ENCODE peak calls at places on chromosomes 13 and 19, in four cellular contexts. W is PC-3; H is cardiac muscle cell; T is CD8-positive, alpha-beta T cell. Z is an unnamed sample. For H3K4me1, the result is how much of the 10 kb centered on the place peaks cover.

GRCh38 chr19:39238944-39239343 is 5.9 kb downstream of the IFNL3 start:
- DNase-seq in W (no peak), H (no peak), T (no peak), Z (no peak)

GRCh38 chr19:30870861-30871260 is 478.4 kb downstream of the TSHZ3 start:
- DNase-seq in W (no peak), H (peak), T (no peak), Z (peak)

GRCh38 chr13:75383064-75383715 is 98.8 kb downstream of the TBC1D4 start:
- DNase-seq in W (no peak), H (no peak), T (no peak), Z (no peak)

GRCh38 chr19:34357431-34357830 is 7.6 kb upstream of the GPI start:
- DNase-seq in W (no peak), H (no peak), T (no peak), Z (no peak)

GRCh38 chr19:54114340-54114826 is 1.1 kb downstream of the TFPT start:
- DNase-seq in W (peak), H (no peak), T (peak), Z (no peak)

GRCh38 chr13:21426238-21426637 is 32.9 kb downstream of the ZDHHC20 start:
- DNase-seq in W (no peak), H (no peak), T (no peak), Z (no peak)

GRCh38 chr13:44142911-44143665 is 230.5 kb upstream of the SERP2 start:
- DNase-seq in W (peak), H (no peak), T (no peak), Z (no peak)

GRCh38 chr19:47663911-47664771 is 49.1 kb upstream of the EHD2 start:
- DNase-seq in W (peak), H (peak), T (no peak), Z (no peak)

GRCh38 chr13:51154029-51154555 is 43.0 kb upstream of the C13orf42 start:
- DNase-seq in W (no peak), H (no peak), T (no peak), Z (no peak)

GRCh38 chr19:16315825-16316505 is 8.7 kb upstream of the KLF2 start:
- DNase-seq in W (peak), H (peak), T (no peak), Z (peak)

GRCh38 chr13:107586216-107586615 is 629.1 kb downstream of the LIG4 start:
- DNase-seq in W (no peak), H (no peak), T (no peak), Z (no peak)

GRCh38 chr19:9354651-9355050 is 8.2 kb upstream of the ZNF177 start:
- DNase-seq in W (no peak), H (no peak), T (no peak), Z (no peak)

GRCh38 chr13:110062077-110062776 is 244.7 kb downstream of the COL4A1 start:
- DNase-seq in W (peak), H (no peak), T (no peak), Z (no peak)

GRCh38 chr19:45863840-45864628 is at the start of gene FOXA3:
- DNase-seq in W (peak), H (peak), T (peak), Z (peak)

GRCh38 chr13:50419896-50420295 is 404.7 kb downstream of the KCNRG start:
- DNase-seq in W (no peak), H (no peak), T (no peak), Z (no peak)

GRCh38 chr13:48562296-48563066 is 29.6 kb upstream of the RCBTB2 start:
- DNase-seq in W (peak), H (no peak), T (peak), Z (no peak)

GRCh38 chr13:113351514-113352026 is 12.4 kb downstream of the GRTP1 start:
- DNase-seq in W (no peak), H (no peak), T (no peak), Z (peak)

GRCh38 chr13:49652691-49653305 is 24.5 kb downstream of the ARL11 start:
- DNase-seq in W (peak), H (peak), T (no peak), Z (peak)

GRCh38 chr13:41655997-41656396 is 198.6 kb downstream of the RGCC start:
- DNase-seq in W (no peak), H (no peak), T (no peak), Z (no peak)

GRCh38 chr13:94138831-94139230 is 340.7 kb downstream of the DCT start:
- DNase-seq in W (no peak), H (no peak), T (no peak), Z (no peak)

GRCh38 chr13:76890036-76890435 is 3.8 kb upstream of the KCTD12 start:
- DNase-seq in W (peak), H (no peak), T (no peak), Z (no peak)

GRCh38 chr13:67623630-67624029 is 393.5 kb upstream of the PCDH9 start:
- DNase-seq in W (no peak), H (no peak), T (no peak), Z (no peak)

GRCh38 chr13:100019780-100020356 is 38.3 kb downstream of the ZIC2 start:
- DNase-seq in W (no peak), H (no peak), T (no peak), Z (no peak)

GRCh38 chr13:73898899-73899298 is 235.3 kb downstream of the KLF12 start:
- DNase-seq in W (no peak), H (no peak), T (no peak), Z (no peak)

GRCh38 chr13:28401303-28402056 is 93.4 kb downstream of the FLT1 start:
- DNase-seq in W (peak), H (no peak), T (no peak), Z (no peak)

GRCh38 chr13:51333826-51334225 is 5.7 kb upstream of the SERPINE3 start:
- DNase-seq in W (no peak), H (no peak), T (no peak), Z (no peak)

GRCh38 chr13:108779308-108779707 is 149.9 kb downstream of the MYO16 start:
- DNase-seq in W (no peak), H (no peak), T (no peak), Z (no peak)

GRCh38 chr19:39223703-39224279 is 19.7 kb upstream of the SYCN start:
- DNase-seq in W (peak), H (peak), T (no peak), Z (peak)

GRCh38 chr19:49114630-49115363 is 627 bp downstream of the LIN7B start:
- DNase-seq in W (no peak), H (peak), T (peak), Z (peak)

GRCh38 chr13:98108330-98108729 is 34.6 kb upstream of the FARP1 start:
- DNase-seq in W (no peak), H (no peak), T (no peak), Z (no peak)

GRCh38 chr13:74644239-74644638 is 510.0 kb upstream of the KLF12 start:
- DNase-seq in W (no peak), H (no peak), T (no peak), Z (no peak)

GRCh38 chr19:48644355-48644754 is 1.6 kb downstream of the CA11 start:
- DNase-seq in W (no peak), H (no peak), T (no peak), Z (no peak)

GRCh38 chr19:17243854-17244617 is 1.7 kb downstream of the NR2F6 start:
- DNase-seq in W (peak), H (peak), T (no peak), Z (peak)

GRCh38 chr13:86757236-86757978 is 913.8 kb upstream of the SLITRK5 start:
- DNase-seq in W (peak), H (no peak), T (peak), Z (no peak)

GRCh38 chr13:33435207-33435606 is 149.7 kb upstream of the STARD13 start:
- DNase-seq in W (no peak), H (no peak), T (no peak), Z (no peak)

DNA sequence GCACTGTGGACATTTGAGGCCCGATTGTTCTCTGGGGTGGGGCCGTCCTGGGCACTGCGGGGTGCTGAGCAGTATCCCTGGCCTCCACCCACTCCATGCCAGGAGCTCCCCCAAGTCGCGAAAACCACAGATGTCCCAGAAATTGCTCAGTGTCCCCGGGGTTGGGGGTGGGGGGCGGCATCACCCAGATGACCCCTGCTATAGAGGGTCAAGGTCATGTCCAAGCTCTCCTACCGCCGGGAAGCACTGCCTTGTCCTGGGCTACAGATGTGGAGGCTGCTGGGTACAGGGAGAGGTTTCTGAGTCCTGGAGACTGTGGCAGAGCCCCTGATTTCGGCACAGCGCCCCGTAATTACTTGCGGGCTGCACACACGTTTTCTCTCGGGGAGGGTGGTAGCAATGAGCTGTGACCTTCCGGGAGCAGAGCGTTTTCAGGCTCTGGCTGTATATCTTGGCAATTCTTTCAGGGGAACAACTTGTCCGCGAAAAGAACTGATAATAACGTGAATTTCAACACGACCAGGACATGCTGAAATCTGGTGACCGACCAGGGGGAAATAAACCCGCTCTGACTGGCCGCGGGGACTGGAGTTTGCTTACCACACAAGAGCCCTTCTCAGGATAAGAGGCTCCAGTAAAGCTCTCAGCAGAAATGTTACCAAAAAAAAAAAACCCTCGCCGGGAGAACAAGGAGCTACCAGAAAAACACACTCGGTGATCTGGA is 68.1 kb downstream of the GNG7 start:
- DNase-seq in W (no peak), H (peak), T (no peak), Z (no peak)
- H3K4me1 ChIP-seq in W (under half), H (under half), T (under half), Z (under half)

GRCh38 chr19:35869327-35870123 is 1.2 kb downstream of the APLP1 start:
- DNase-seq in W (peak), H (peak), T (peak), Z (peak)
- H3K4me3 ChIP-seq in W (peak), H (peak), T (peak), Z (peak)

GRCh38 chr13:26785845-26786630 is 25.5 kb upstream of the GPR12 start:
- DNase-seq in W (no peak), H (no peak), T (peak), Z (peak)
- H3K27ac ChIP-seq in W (no peak), H (no peak), T (peak), Z (no peak)

DNA sequence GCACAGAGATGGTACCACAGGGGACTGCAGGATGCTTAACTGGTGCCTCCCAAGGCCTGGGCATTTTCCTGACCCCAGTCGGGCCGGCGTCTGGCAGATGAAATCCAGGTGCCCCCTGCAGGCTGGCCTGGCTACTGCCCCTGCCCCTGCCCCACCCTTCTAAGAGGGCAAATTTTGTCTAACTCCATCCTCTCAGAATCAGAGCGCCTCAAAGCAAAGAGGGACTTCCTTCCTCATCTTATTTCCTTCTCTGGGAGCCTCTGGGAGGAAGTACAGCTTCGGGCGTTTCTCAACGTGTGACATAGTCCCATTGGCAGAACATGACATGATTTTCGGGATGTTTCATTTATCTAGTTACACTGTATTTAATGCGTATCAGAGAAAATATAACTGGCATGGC is 2.7 kb downstream of the PRKACA start:
- DNase-seq in W (peak), H (peak), T (peak), Z (peak)
- H3K4me1 ChIP-seq in W (under half), H (under half), T (under half), Z (under half)

GRCh38 chr19:41089955-41090354 is 1.7 kb downstream of the CYP2A13 start:
- DNase-seq in W (no peak), H (no peak), T (no peak), Z (no peak)
- H3K4me3 ChIP-seq in W (no peak), H (no peak), T (no peak), Z (no peak)

GRCh38 chr19:4638828-4639530 is at the start of gene TNFAIP8L1:
- DNase-seq in W (peak), H (peak), T (peak), Z (peak)

GRCh38 chr19:4635763-4636135 is 3.6 kb upstream of the TNFAIP8L1 start:
- DNase-seq in W (no peak), H (no peak), T (no peak), Z (peak)

GRCh38 chr19:4638330-4638729 is 986 bp upstream of the TNFAIP8L1 start:
- DNase-seq in W (no peak), H (no peak), T (no peak), Z (peak)

GRCh38 chr19:4636761-4637160 is 2.6 kb upstream of the TNFAIP8L1 start:
- DNase-seq in W (no peak), H (no peak), T (no peak), Z (no peak)

GRCh38 chr19:4636151-4636717 is 3.1 kb upstream of the TNFAIP8L1 start:
- DNase-seq in W (peak), H (peak), T (peak), Z (peak)
- H3K27ac ChIP-seq in W (no peak), H (no peak), T (no peak), Z (peak)

GRCh38 chr19:29668746-29669609 is 3.7 kb downstream of the PLEKHF1 start:
- DNase-seq in W (no peak), H (no peak), T (no peak), Z (no peak)
- H3K4me1 ChIP-seq in W (under half), H (under half), T (half or more), Z (under half)

Z was measured in SJCRH30.